ENCODE peak calls at places on chromosomes 13 and 19, in six cellular contexts. M is transverse colon; O is neuronal stem cell; J is CD4-positive, alpha-beta T cell; N is body of pancreas; C is CD4-positive, alpha-beta memory T cell. K is an unnamed sample. For H3K9me3, the result is how much of the 10 kb centered on the place peaks cover.

GRCh38 chr13:114151565-114152284 is 19.3 kb upstream of the RASA3 start:
- DNase-seq in N (peak), M (peak), J (peak), O (no peak), C (peak), K (peak)

GRCh38 chr13:99281811-99282263 is 23.7 kb upstream of the GPR18 start:
- DNase-seq in J (peak), C (peak), N (peak), M (peak), O (no peak), K (no peak)

GRCh38 chr19:33280351-33280921 is 21.9 kb downstream of the CEBPA start:
- DNase-seq in O (no peak), M (no peak), C (no peak), J (no peak), N (no peak), K (no peak)

GRCh38 chr13:51193387-51193786 is 28.8 kb upstream of the FAM124A start:
- DNase-seq in O (no peak), N (no peak), J (no peak), C (no peak), M (no peak), K (no peak)

GRCh38 chr19:49908480-49909420 is 12.1 kb upstream of the IL4I1 start:
- DNase-seq in N (no peak), J (no peak), M (no peak), C (no peak), O (no peak), K (no peak)

GRCh38 chr13:73090116-73090811 is 31.5 kb downstream of the KLF5 start:
- DNase-seq in C (no peak), N (peak), J (no peak), O (no peak), M (peak), K (no peak)

GRCh38 chr19:39544201-39544903 is 4.4 kb upstream of the EID2 start:
- DNase-seq in M (no peak), O (no peak), C (no peak), N (no peak), J (no peak), K (no peak)

GRCh38 chr13:63463782-63464610 is 2048.3 kb upstream of the PCDH20 start:
- DNase-seq in N (no peak), M (no peak), O (no peak), J (no peak), C (no peak), K (no peak)

GRCh38 chr13:106349080-106349841 is 186.2 kb downstream of the EFNB2 start:
- DNase-seq in O (peak), M (peak), N (peak), J (no peak), C (no peak), K (no peak)

GRCh38 chr13:51739403-51740112 is 64.4 kb downstream of the DHRS12 start:
- DNase-seq in C (no peak), N (no peak), M (no peak), J (no peak), O (no peak), K (no peak)

GRCh38 chr13:110812111-110812868 is 98.8 kb downstream of the ING1 start:
- DNase-seq in J (no peak), C (no peak), N (no peak), M (no peak), O (no peak), K (no peak)

GRCh38 chr13:86051134-86052103 is 252.2 kb upstream of the SLITRK6 start:
- DNase-seq in C (no peak), M (peak), O (no peak), J (no peak), N (no peak), K (no peak)

GRCh38 chr19:3565177-3565576 is 7.6 kb upstream of the HMG20B start:
- DNase-seq in M (no peak), J (no peak), N (no peak), C (no peak), O (no peak), K (no peak)

GRCh38 chr13:25207291-25207690 is 35.2 kb upstream of the AMER2 start:
- DNase-seq in C (no peak), M (no peak), O (no peak), N (no peak), J (no peak), K (no peak)

GRCh38 chr19:29263305-29264080 is 50.5 kb upstream of the UQCRFS1 start:
- DNase-seq in N (peak), C (peak), O (peak), J (peak), M (peak), K (peak)

GRCh38 chr19:55189424-55189823 is 9.3 kb upstream of the SYT5 start:
- DNase-seq in O (no peak), M (peak), C (no peak), J (no peak), N (no peak), K (no peak)

GRCh38 chr19:10219678-10220077 is 11.5 kb downstream of the S1PR2 start:
- DNase-seq in J (no peak), M (no peak), N (no peak), O (no peak), C (peak), K (peak)

GRCh38 chr19:42363614-42364346 is 26.3 kb downstream of the CNFN start:
- DNase-seq in J (no peak), O (no peak), M (no peak), C (no peak), N (no peak), K (no peak)

GRCh38 chr13:72590091-72590490 is 137.3 kb downstream of the MZT1 start:
- DNase-seq in C (no peak), J (no peak), M (no peak), N (no peak), O (no peak), K (no peak)

GRCh38 chr19:294819-295686 is 3.9 kb upstream of the PLPP2 start:
- DNase-seq in C (peak), O (no peak), M (peak), N (peak), J (peak), K (peak)

GRCh38 chr13:46831588-46832194 is 34.7 kb upstream of the ESD start:
- DNase-seq in M (peak), C (peak), O (peak), J (no peak), N (peak), K (no peak)

DNA sequence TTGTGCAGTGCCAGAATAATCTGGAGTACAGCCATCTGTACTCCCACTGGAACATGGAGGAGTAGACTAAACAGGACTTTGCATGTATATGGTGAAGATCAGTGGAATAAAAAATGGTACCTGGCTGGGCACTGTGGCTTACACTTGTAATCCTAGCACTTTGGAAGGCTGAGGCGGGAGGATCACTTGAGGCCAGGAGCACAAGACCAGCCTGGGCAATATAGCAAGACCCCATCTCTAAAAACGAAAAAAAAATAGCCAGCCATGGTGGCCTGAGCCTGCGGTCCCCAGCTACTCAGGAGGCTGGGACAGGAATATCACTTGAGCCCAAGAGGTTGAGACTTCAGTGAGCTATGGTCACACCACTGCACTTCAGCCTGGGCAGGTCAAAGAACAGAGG is 20.0 kb downstream of the UBA2 start:
- DNase-seq in C (no peak), N (no peak), M (no peak), O (no peak), J (no peak), K (no peak)
- H3K9me3 ChIP-seq in C (under half), N (under half), M (under half), O (under half), J (under half), K (under half)

DNA sequence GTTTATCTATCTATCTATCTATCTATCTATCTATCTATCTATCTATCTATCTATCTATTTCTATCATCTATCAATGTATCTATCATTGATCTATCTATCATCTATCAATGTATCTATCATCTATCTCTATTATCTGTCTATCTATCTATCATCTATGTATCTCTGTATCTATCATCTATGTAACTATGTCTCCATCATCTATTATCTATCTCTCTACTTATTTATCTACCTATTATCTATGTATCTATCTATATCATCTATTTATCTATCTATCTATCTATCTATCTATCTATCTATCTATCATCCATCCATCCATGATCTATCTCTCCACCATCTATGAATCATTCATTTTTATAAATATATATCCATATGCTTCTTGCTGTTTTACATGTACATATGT is 15.8 kb downstream of the CYP4F3 start:
- DNase-seq in J (no peak), C (no peak), N (no peak), M (no peak), O (no peak), K (no peak)
- H3K9me3 ChIP-seq in J (under half), C (under half), N (under half), M (under half), O (under half), K (under half)

DNA sequence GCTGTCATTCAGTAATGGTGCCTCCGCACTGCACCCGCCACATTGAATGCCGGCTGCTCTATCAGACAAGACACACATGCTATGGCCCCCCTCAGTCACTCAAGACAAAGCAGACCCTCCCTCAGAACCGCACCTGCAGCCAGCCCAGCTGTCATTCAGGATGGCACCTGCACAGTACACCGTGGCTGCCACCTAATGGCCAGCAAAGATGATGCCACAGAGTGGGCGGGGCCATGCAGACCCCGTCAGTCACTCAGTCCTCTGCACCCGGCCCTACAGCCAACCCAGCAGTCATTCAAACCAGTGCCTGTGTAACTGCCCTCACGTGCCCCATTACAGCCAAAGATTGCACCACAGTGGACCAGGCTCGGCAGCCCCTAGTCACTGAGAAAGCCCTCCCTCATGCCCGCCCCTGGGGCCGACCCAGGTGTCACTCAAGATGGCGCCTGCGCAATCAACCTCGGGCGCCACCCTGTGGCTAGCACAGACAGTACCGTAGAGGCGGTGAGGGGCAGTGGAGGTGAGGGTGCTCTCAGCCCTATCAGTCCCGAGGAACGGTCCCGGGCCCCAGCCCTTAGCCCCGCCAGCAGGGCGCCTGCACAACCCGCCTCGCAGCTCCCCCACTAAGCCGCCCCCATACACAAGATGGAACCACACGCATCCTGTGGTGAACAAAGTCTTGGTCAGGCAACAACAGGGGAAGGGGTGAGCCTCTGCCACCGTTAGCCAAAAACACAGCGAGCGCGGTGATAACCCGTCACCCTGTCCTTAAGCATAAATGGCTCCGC is 2.4 kb downstream of the PEG3 start:
- DNase-seq in C (no peak), O (peak), N (peak), M (peak), J (no peak), K (no peak)
- H3K9me3 ChIP-seq in C (under half), O (under half), N (under half), M (under half), J (half or more), K (under half)

GRCh38 chr19:57583521-57584416 is at the start of gene ZIK1:
- DNase-seq in J (peak), N (peak), C (peak), M (peak), O (peak), K (peak)
- H3K9me3 ChIP-seq in J (under half), N (under half), C (under half), M (under half), O (under half), K (under half)

GRCh38 chr19:6894313-6894712 is 6.9 kb downstream of the ADGRE1 start:
- DNase-seq in J (no peak), M (no peak), N (no peak), C (no peak), O (no peak), K (no peak)
- H3K9me3 ChIP-seq in J (under half), M (under half), N (under half), C (under half), O (under half), K (under half)

GRCh38 chr19:51926784-51927741 is at the start of gene ZNF613:
- DNase-seq in M (peak), O (peak), N (peak), C (peak), J (peak), K (peak)
- H3K9me3 ChIP-seq in M (under half), O (under half), N (under half), C (under half), J (under half), K (under half)

DNA sequence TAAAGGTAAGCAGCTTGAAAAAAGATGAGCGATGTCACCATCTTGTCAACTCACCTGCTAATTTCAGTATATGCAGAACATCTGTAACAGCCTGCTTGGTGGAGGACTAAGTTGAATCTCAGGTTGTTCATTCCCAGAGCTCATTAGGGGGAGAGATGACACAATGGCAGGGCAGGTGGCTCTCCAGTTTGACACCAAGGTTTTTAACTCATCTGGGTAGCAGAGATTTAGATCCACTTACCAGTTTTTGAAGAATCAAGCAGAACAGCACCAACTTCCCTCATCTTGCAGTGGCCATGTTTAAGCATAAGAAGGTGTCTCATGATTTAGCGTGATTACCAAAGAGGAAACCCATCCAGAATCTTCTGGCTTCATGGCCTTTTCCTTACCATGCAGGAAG is 168.3 kb downstream of the TSHZ3 start:
- DNase-seq in M (no peak), C (no peak), N (no peak), O (no peak), J (no peak), K (no peak)
- H3K9me3 ChIP-seq in M (under half), C (under half), N (under half), O (under half), J (under half), K (under half)

GRCh38 chr19:15732388-15732787 is 4.6 kb downstream of the OR10H2 start:
- DNase-seq in N (no peak), O (no peak), J (no peak), M (no peak), C (no peak), K (no peak)
- H3K9me3 ChIP-seq in N (under half), O (under half), J (under half), M (under half), C (under half), K (under half)

DNA sequence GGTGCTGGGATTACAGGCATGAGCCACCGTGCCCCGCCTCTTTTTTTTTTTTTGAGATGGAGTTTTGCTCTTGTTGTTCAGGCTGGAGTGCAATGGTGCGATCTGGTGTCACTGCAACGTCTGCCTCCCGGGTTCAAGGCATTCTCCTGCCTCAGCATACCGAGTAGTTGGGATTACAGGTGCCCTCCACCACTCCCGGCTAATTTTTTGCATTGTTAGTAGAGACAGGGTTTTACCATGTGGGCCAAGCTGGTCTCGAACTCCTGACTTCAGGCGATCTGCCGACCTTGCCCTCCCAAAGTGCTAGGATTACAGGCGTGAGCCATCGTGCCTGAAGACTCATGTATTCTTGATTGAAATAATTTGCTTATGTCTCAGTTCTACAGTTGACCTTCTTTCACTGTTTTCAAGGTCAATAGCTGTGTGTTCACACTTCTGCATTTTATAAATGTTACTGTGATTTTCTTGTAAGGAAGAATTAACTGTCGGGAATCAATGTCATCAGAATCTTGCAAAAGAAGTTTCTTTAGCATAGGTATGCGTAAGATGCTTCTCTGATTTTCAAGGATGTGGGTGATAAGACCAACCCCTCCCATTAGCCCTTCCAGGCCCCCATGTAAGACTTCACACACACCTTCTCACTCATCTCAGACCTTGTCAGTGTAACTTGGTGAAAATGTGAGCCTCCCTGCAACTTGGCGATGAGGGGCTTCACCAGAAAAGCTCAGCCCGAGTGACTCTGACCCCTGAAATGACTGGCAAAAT is 12.7 kb upstream of the ZNF701 start:
- DNase-seq in M (no peak), O (no peak), C (no peak), J (no peak), N (no peak), K (no peak)
- H3K9me3 ChIP-seq in M (half or more), O (under half), C (half or more), J (half or more), N (under half), K (half or more)

K was measured in CD8-positive, alpha-beta T cell.